ENCODE peak calls at places on chromosomes 16 and 17, in eight cellular contexts. One of them, this sample, is unnamed.
A peak's percentile ranks its signal among the peaks of the same experiment; 100 is the strongest.

GRCh38 chr16:17556276-17557052 is 85.7 kb upstream of the XYLT1 start:
- DNase-seq in CD8-positive, alpha-beta T cell: no peak
- DNase-seq in HL-60: peak; percentile 6
- DNase-seq in esophagus squamous epithelium: no peak
- DNase-seq in WTC11: peak; percentile 13
- DNase-seq in PC-3: peak; percentile 17
- DNase-seq in neural progenitor cell: peak; percentile 57
- DNase-seq in CD4-positive, alpha-beta T cell: no peak
- DNase-seq in this sample: no peak

GRCh38 chr16:89899879-89900481 is 18.7 kb upstream of the MC1R start:
- DNase-seq in CD8-positive, alpha-beta T cell: no peak
- DNase-seq in HL-60: no peak
- DNase-seq in esophagus squamous epithelium: no peak
- DNase-seq in WTC11: no peak
- DNase-seq in PC-3: no peak
- DNase-seq in neural progenitor cell: no peak
- DNase-seq in CD4-positive, alpha-beta T cell: no peak
- DNase-seq in this sample: no peak

GRCh38 chr16:23252310-23252709 is 49.8 kb upstream of the SCNN1B start:
- DNase-seq in CD8-positive, alpha-beta T cell: no peak
- DNase-seq in HL-60: no peak
- DNase-seq in esophagus squamous epithelium: no peak
- DNase-seq in WTC11: no peak
- DNase-seq in PC-3: no peak
- DNase-seq in neural progenitor cell: no peak
- DNase-seq in CD4-positive, alpha-beta T cell: no peak
- DNase-seq in this sample: no peak

GRCh38 chr16:77955127-77955526 is 67.2 kb upstream of the CLEC3A start:
- DNase-seq in CD8-positive, alpha-beta T cell: no peak
- DNase-seq in HL-60: no peak
- DNase-seq in esophagus squamous epithelium: no peak
- DNase-seq in WTC11: peak; percentile 24
- DNase-seq in PC-3: no peak
- DNase-seq in neural progenitor cell: peak; percentile 24
- DNase-seq in CD4-positive, alpha-beta T cell: no peak
- DNase-seq in this sample: no peak

GRCh38 chr16:56269824-56270684 is 78.8 kb downstream of the GNAO1 start:
- DNase-seq in CD8-positive, alpha-beta T cell: no peak
- DNase-seq in HL-60: no peak
- DNase-seq in esophagus squamous epithelium: no peak
- DNase-seq in WTC11: peak; percentile 37
- DNase-seq in PC-3: no peak
- DNase-seq in neural progenitor cell: peak; percentile 20
- DNase-seq in CD4-positive, alpha-beta T cell: no peak
- DNase-seq in this sample: no peak

GRCh38 chr17:72187544-72187943 is 66.7 kb downstream of the SOX9 start:
- DNase-seq in CD8-positive, alpha-beta T cell: no peak
- DNase-seq in HL-60: no peak
- DNase-seq in esophagus squamous epithelium: no peak
- DNase-seq in WTC11: no peak
- DNase-seq in PC-3: no peak
- DNase-seq in neural progenitor cell: peak; percentile 45
- DNase-seq in CD4-positive, alpha-beta T cell: no peak
- DNase-seq in this sample: no peak

GRCh38 chr17:64723781-64724180 is 61.7 kb upstream of the SMURF2 start:
- DNase-seq in CD8-positive, alpha-beta T cell: no peak
- DNase-seq in HL-60: no peak
- DNase-seq in esophagus squamous epithelium: no peak
- DNase-seq in WTC11: no peak
- DNase-seq in PC-3: no peak
- DNase-seq in neural progenitor cell: no peak
- DNase-seq in CD4-positive, alpha-beta T cell: no peak
- DNase-seq in this sample: no peak

GRCh38 chr16:84015399-84015798 is 27.2 kb downstream of the SLC38A8 start:
- DNase-seq in CD8-positive, alpha-beta T cell: no peak
- DNase-seq in HL-60: no peak
- DNase-seq in esophagus squamous epithelium: no peak
- DNase-seq in WTC11: no peak
- DNase-seq in PC-3: no peak
- DNase-seq in neural progenitor cell: no peak
- DNase-seq in CD4-positive, alpha-beta T cell: no peak
- DNase-seq in this sample: no peak

GRCh38 chr17:82662711-82663261 is 14.5 kb upstream of the WDR45B start:
- DNase-seq in CD8-positive, alpha-beta T cell: no peak
- DNase-seq in HL-60: no peak
- DNase-seq in esophagus squamous epithelium: no peak
- DNase-seq in WTC11: no peak
- DNase-seq in PC-3: no peak
- DNase-seq in neural progenitor cell: no peak
- DNase-seq in CD4-positive, alpha-beta T cell: no peak
- DNase-seq in this sample: no peak

GRCh38 chr17:57868007-57868774 is 18.3 kb upstream of the MRPS23 start:
- DNase-seq in CD8-positive, alpha-beta T cell: peak; percentile 33
- DNase-seq in HL-60: peak; percentile 98
- DNase-seq in esophagus squamous epithelium: peak; percentile 32
- DNase-seq in WTC11: peak; percentile 76
- DNase-seq in PC-3: peak; percentile 93
- DNase-seq in neural progenitor cell: peak; percentile 84
- DNase-seq in CD4-positive, alpha-beta T cell: peak; percentile 41
- DNase-seq in this sample: peak; percentile 53

GRCh38 chr17:1107777-1108559 is 71.8 kb downstream of the ABR start:
- DNase-seq in CD8-positive, alpha-beta T cell: no peak
- DNase-seq in HL-60: no peak
- DNase-seq in esophagus squamous epithelium: no peak
- DNase-seq in WTC11: peak; percentile 33
- DNase-seq in PC-3: no peak
- DNase-seq in neural progenitor cell: no peak
- DNase-seq in CD4-positive, alpha-beta T cell: no peak
- DNase-seq in this sample: no peak

GRCh38 chr16:17538942-17539341 is 68.2 kb upstream of the XYLT1 start:
- DNase-seq in CD8-positive, alpha-beta T cell: no peak
- DNase-seq in HL-60: no peak
- DNase-seq in esophagus squamous epithelium: no peak
- DNase-seq in WTC11: no peak
- DNase-seq in PC-3: no peak
- DNase-seq in neural progenitor cell: no peak
- DNase-seq in CD4-positive, alpha-beta T cell: no peak
- DNase-seq in this sample: no peak

DNA sequence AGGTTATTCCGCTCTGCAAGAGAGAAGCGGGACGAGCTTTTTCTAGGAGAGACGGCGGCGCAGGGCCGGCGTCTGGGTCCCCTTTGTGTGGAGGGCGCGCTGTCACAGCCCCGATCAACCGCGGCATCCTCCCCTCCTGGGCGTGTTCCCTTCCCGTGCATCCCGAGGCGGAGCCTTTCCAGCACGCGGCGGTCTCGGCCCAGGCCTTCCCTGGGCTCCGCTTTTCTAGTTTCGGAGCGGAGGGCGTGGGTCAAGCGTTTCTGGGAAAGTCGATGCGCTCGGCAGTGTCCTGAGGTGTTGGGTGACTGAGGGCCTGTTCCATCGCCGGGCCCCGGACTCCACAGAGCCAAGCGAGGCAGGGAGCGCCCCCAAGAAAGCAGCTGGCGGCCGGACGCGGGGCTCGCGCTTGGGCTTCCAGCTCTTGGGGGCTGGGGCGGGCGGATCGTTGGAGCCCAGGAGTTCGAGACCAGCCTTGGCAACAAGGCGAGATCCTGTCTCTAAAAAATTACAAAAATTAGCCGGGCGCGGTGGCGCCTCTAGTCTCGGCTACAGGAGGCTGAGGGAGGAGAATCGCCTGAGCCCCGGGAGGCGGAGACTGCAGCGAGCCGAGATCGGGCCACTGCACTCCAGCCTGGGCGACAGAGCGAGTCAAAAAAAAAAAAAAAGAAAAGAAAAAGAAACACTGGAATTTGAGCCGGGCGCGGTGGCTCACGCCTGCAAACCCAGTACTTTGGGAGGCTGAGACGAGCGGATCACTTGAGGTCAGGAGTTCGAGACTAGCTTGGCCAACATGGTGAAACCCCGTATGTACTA is 825 bp downstream of the IFT140 start:
- DNase-seq in CD8-positive, alpha-beta T cell: peak; percentile 12
- DNase-seq in HL-60: no peak
- DNase-seq in esophagus squamous epithelium: no peak
- DNase-seq in WTC11: no peak
- DNase-seq in PC-3: peak; percentile 7
- DNase-seq in neural progenitor cell: no peak
- DNase-seq in CD4-positive, alpha-beta T cell: no peak
- DNase-seq in this sample: no peak
- TF ChIP-seq CTCF in CD8-positive, alpha-beta T cell: no peak
- TF ChIP-seq CTCF in HL-60: no peak
- TF ChIP-seq CTCF in esophagus squamous epithelium: no peak
- TF ChIP-seq CTCF in WTC11: no peak
- TF ChIP-seq CTCF in PC-3: no peak
- TF ChIP-seq CTCF in neural progenitor cell: no peak
- TF ChIP-seq CTCF in CD4-positive, alpha-beta T cell: no peak
- TF ChIP-seq CTCF in this sample: no peak

GRCh38 chr17:39861235-39861634 is 2.9 kb downstream of the IKZF3 start:
- DNase-seq in CD8-positive, alpha-beta T cell: no peak
- DNase-seq in HL-60: no peak
- DNase-seq in esophagus squamous epithelium: no peak
- DNase-seq in WTC11: no peak
- DNase-seq in PC-3: no peak
- DNase-seq in neural progenitor cell: no peak
- DNase-seq in CD4-positive, alpha-beta T cell: no peak
- DNase-seq in this sample: no peak

GRCh38 chr17:39866013-39866730 is 1.8 kb upstream of the ZPBP2 start:
- DNase-seq in CD8-positive, alpha-beta T cell: no peak
- DNase-seq in HL-60: no peak
- DNase-seq in esophagus squamous epithelium: no peak
- DNase-seq in WTC11: no peak
- DNase-seq in PC-3: no peak
- DNase-seq in neural progenitor cell: no peak
- DNase-seq in CD4-positive, alpha-beta T cell: no peak
- DNase-seq in this sample: no peak

GRCh38 chr17:39863244-39863917 is 731 bp downstream of the IKZF3 start:
- DNase-seq in CD8-positive, alpha-beta T cell: no peak
- DNase-seq in HL-60: no peak
- DNase-seq in esophagus squamous epithelium: no peak
- DNase-seq in WTC11: no peak
- DNase-seq in PC-3: no peak
- DNase-seq in neural progenitor cell: no peak
- DNase-seq in CD4-positive, alpha-beta T cell: no peak
- DNase-seq in this sample: no peak

GRCh38 chr17:39867084-39867890 is 715 bp upstream of the ZPBP2 start:
- DNase-seq in CD8-positive, alpha-beta T cell: no peak
- DNase-seq in HL-60: no peak
- DNase-seq in esophagus squamous epithelium: no peak
- DNase-seq in WTC11: no peak
- DNase-seq in PC-3: no peak
- DNase-seq in neural progenitor cell: no peak
- DNase-seq in CD4-positive, alpha-beta T cell: peak; percentile 35
- DNase-seq in this sample: peak; percentile 28

GRCh38 chr17:39863918-39864746 is at the start of gene IKZF3:
- DNase-seq in CD8-positive, alpha-beta T cell: peak; percentile 75
- DNase-seq in HL-60: peak; percentile 22
- DNase-seq in esophagus squamous epithelium: no peak
- DNase-seq in WTC11: peak; percentile 85
- DNase-seq in PC-3: peak; percentile 38
- DNase-seq in neural progenitor cell: peak; percentile 93
- DNase-seq in CD4-positive, alpha-beta T cell: peak; percentile 73
- DNase-seq in this sample: peak; percentile 78
- TF ChIP-seq CTCF in CD8-positive, alpha-beta T cell: peak; percentile 49
- TF ChIP-seq CTCF in HL-60: no peak
- TF ChIP-seq CTCF in esophagus squamous epithelium: peak; percentile 33
- TF ChIP-seq CTCF in WTC11: no peak
- TF ChIP-seq CTCF in PC-3: no peak
- TF ChIP-seq CTCF in neural progenitor cell: peak; percentile 41
- TF ChIP-seq CTCF in CD4-positive, alpha-beta T cell: peak; percentile 54
- TF ChIP-seq CTCF in this sample: no peak

GRCh38 chr16:306911-307370 is 24.0 kb downstream of the PDIA2 start:
- DNase-seq in CD8-positive, alpha-beta T cell: no peak
- DNase-seq in HL-60: no peak
- DNase-seq in esophagus squamous epithelium: no peak
- DNase-seq in WTC11: no peak
- DNase-seq in PC-3: no peak
- DNase-seq in neural progenitor cell: no peak
- DNase-seq in CD4-positive, alpha-beta T cell: no peak
- DNase-seq in this sample: no peak

GRCh38 chr16:305916-306315 is 23.0 kb downstream of the PDIA2 start:
- DNase-seq in CD8-positive, alpha-beta T cell: no peak
- DNase-seq in HL-60: no peak
- DNase-seq in esophagus squamous epithelium: no peak
- DNase-seq in WTC11: no peak
- DNase-seq in PC-3: no peak
- DNase-seq in neural progenitor cell: no peak
- DNase-seq in CD4-positive, alpha-beta T cell: no peak
- DNase-seq in this sample: no peak

GRCh38 chr16:301235-301634 is 18.3 kb downstream of the PDIA2 start:
- DNase-seq in CD8-positive, alpha-beta T cell: no peak
- DNase-seq in HL-60: no peak
- DNase-seq in esophagus squamous epithelium: no peak
- DNase-seq in WTC11: no peak
- DNase-seq in PC-3: no peak
- DNase-seq in neural progenitor cell: no peak
- DNase-seq in CD4-positive, alpha-beta T cell: no peak
- DNase-seq in this sample: no peak

GRCh38 chr16:301950-302349 is 19.0 kb downstream of the PDIA2 start:
- DNase-seq in CD8-positive, alpha-beta T cell: no peak
- DNase-seq in HL-60: no peak
- DNase-seq in esophagus squamous epithelium: no peak
- DNase-seq in WTC11: no peak
- DNase-seq in PC-3: no peak
- DNase-seq in neural progenitor cell: no peak
- DNase-seq in CD4-positive, alpha-beta T cell: no peak
- DNase-seq in this sample: no peak

DNA sequence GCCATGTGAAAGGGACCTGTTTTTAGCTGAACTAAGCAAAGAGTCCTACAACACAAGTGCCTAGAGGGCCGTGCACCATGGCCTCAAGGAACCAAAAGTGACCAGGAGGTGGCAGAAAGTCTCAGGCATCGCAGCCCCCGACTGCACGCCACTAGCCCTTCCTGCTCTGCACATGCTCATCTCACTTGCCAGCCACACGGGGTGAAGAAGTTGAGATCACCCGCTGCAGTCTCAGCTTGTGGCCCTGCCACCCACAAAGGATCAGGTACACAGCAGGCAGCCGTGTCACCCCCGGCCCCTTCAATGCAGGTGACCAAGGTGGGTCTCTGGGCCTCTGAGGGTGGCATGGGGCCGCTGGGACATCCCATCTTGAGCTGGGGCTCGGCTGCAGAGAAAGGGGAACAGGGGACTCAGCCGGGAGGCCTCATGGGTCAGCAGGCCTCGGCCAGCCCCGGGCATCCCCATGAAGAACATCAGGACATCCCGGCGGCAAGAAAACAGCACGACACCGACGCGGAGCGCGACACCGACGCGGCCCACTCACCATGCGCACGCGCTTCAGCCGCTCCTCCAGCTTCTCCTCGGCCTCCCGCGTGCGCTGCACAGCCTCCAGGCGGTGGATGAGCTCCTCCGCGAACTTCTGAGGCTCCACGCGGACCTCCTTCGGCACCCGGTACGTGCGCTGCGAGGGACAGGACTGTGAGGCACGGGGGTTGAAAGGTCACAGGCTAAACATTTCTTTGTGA is 21.0 kb downstream of the PDIA2 start:
- DNase-seq in CD8-positive, alpha-beta T cell: no peak
- DNase-seq in HL-60: peak; percentile 24
- DNase-seq in esophagus squamous epithelium: no peak
- DNase-seq in WTC11: no peak
- DNase-seq in PC-3: no peak
- DNase-seq in neural progenitor cell: peak; percentile 39
- DNase-seq in CD4-positive, alpha-beta T cell: no peak
- DNase-seq in this sample: no peak
- TF ChIP-seq CTCF in CD8-positive, alpha-beta T cell: no peak
- TF ChIP-seq CTCF in HL-60: no peak
- TF ChIP-seq CTCF in esophagus squamous epithelium: no peak
- TF ChIP-seq CTCF in WTC11: no peak
- TF ChIP-seq CTCF in PC-3: no peak
- TF ChIP-seq CTCF in neural progenitor cell: peak; percentile 17
- TF ChIP-seq CTCF in CD4-positive, alpha-beta T cell: no peak
- TF ChIP-seq CTCF in this sample: no peak

GRCh38 chr17:78351449-78352006 is 8.3 kb downstream of the SOCS3 start:
- DNase-seq in CD8-positive, alpha-beta T cell: no peak
- DNase-seq in HL-60: no peak
- DNase-seq in esophagus squamous epithelium: no peak
- DNase-seq in WTC11: peak; percentile 75
- DNase-seq in PC-3: no peak
- DNase-seq in neural progenitor cell: peak; percentile 84
- DNase-seq in CD4-positive, alpha-beta T cell: no peak
- DNase-seq in this sample: no peak
- TF ChIP-seq CTCF in CD8-positive, alpha-beta T cell: no peak
- TF ChIP-seq CTCF in HL-60: no peak
- TF ChIP-seq CTCF in esophagus squamous epithelium: no peak
- TF ChIP-seq CTCF in WTC11: no peak
- TF ChIP-seq CTCF in PC-3: no peak
- TF ChIP-seq CTCF in neural progenitor cell: no peak
- TF ChIP-seq CTCF in CD4-positive, alpha-beta T cell: no peak
- TF ChIP-seq CTCF in this sample: no peak

This sample was measured in activated B cell treated with CpG ODN at 0.5 μM for 24 hours.